ENCODE peak calls at places on chromosome 7, in eight cellular contexts. X is kidney; K is neuronal stem cell; I is lower lobe of right lung; A is naive thymus-derived CD4-positive, alpha-beta T cell; Q is GM12878; L is mucosa of descending colon; V is IMR-90. U is an unnamed sample.

GRCh38 chr7:44847509-44847919 is 373 bp downstream of the H2AZ2 start:
- DNase-seq in X (peak; percentile 96), K (no peak), I (peak; percentile 91), A (peak; percentile 93), Q (peak; percentile 51), L (peak; percentile 89), V (peak; percentile 82), U (peak; percentile 73)

GRCh38 chr7:155824195-155824915 is 12.1 kb upstream of the SHH start:
- DNase-seq in X (no peak), K (no peak), I (no peak), A (no peak), Q (no peak), L (peak; percentile 93), V (peak; percentile 23), U (no peak)

GRCh38 chr7:101941481-101942383 is 124.3 kb downstream of the CUX1 start:
- DNase-seq in X (no peak), K (no peak), I (no peak), A (no peak), Q (no peak), L (peak; percentile 77), V (peak; percentile 72), U (peak; percentile 9)

GRCh38 chr7:30179016-30179436 is 44.2 kb downstream of the MTURN start:
- DNase-seq in X (no peak), K (no peak), I (no peak), A (no peak), Q (peak; percentile 61), L (no peak), V (no peak), U (no peak)

GRCh38 chr7:95730493-95731280 is 41.7 kb upstream of the DYNC1I1 start:
- DNase-seq in X (no peak), K (no peak), I (no peak), A (no peak), Q (no peak), L (no peak), V (no peak), U (no peak)

GRCh38 chr7:16399916-16400895 is 21.1 kb downstream of the CRPPA start:
- DNase-seq in X (no peak), K (no peak), I (no peak), A (no peak), Q (no peak), L (no peak), V (peak; percentile 2), U (no peak)

GRCh38 chr7:25179325-25179724 is 49.0 kb downstream of the NPVF start:
- DNase-seq in X (no peak), K (no peak), I (no peak), A (no peak), Q (no peak), L (peak; percentile 25), V (no peak), U (no peak)

GRCh38 chr7:20647051-20647450 is 31.6 kb downstream of the ABCB5 start:
- DNase-seq in X (no peak), K (no peak), I (no peak), A (no peak), Q (no peak), L (no peak), V (no peak), U (no peak)

GRCh38 chr7:107262857-107263256 is 94.1 kb downstream of the HBP1 start:
- DNase-seq in X (no peak), K (no peak), I (no peak), A (no peak), Q (no peak), L (no peak), V (peak; percentile 6), U (no peak)

DNA sequence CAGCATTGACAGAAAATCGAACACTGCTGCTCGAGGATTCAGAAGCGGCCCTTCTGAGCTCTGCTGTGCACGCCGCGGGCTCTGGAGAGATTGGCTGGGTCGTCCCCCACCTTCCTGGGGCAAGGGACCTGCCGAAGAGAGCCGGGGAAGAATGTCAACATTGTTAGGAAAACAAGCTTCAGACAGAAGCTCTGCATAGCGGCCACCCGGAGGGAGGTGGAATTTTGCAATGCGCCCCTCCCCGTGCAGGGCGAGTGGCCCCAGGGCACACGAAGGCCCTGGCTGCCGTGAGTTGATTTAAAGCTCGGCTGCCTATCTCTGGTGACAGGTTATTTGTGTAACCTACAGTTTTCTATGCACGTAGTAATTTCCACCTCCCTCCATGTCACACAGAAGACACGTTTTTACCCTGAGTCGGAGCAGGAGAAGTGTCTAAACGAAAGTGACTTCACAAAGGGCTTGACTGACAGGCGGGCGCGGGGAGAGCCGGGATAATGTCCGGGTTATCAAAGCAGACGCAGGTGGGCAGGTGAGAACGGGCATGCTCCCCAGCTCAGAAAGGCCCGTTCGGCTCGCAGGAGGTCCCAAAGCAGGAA is 84.7 kb downstream of the PDGFA start:
- DNase-seq in X (no peak), K (no peak), I (no peak), A (no peak), Q (no peak), L (peak; percentile 48), V (no peak), U (no peak)
- H3K4me3 ChIP-seq in X (no peak overlapping the region), K (no peak overlapping the region), I (peak overlapping the region; percentile 40), A (no peak overlapping the region), Q (no peak overlapping the region), L (no peak overlapping the region), V (no peak overlapping the region), U (no peak overlapping the region)

GRCh38 chr7:47520408-47520807 is 61.5 kb downstream of the TNS3 start:
- DNase-seq in X (peak; percentile 67), K (no peak), I (no peak), A (no peak), Q (no peak), L (peak; percentile 46), V (peak; percentile 85), U (peak; percentile 82)

GRCh38 chr7:47521816-47522561 is 59.9 kb downstream of the TNS3 start:
- DNase-seq in X (peak; percentile 55), K (no peak), I (no peak), A (no peak), Q (no peak), L (no peak), V (no peak), U (no peak)

GRCh38 chr7:47525066-47525623 is 56.8 kb downstream of the TNS3 start:
- DNase-seq in X (peak; percentile 25), K (no peak), I (no peak), A (no peak), Q (no peak), L (no peak), V (no peak), U (no peak)

GRCh38 chr7:47521041-47521795 is 60.7 kb downstream of the TNS3 start:
- DNase-seq in X (peak; percentile 51), K (no peak), I (no peak), A (no peak), Q (no peak), L (no peak), V (no peak), U (no peak)

GRCh38 chr7:47523401-47523800 is 58.5 kb downstream of the TNS3 start:
- DNase-seq in X (peak; percentile 29), K (no peak), I (no peak), A (no peak), Q (no peak), L (no peak), V (no peak), U (no peak)
- H3K4me1 ChIP-seq in X (peaks cover 16% of the 10 kb centered on the region), K (peaks cover 2% of the 10 kb centered on the region), I (peaks cover 22% of the 10 kb centered on the region), A (no peaks in the 10 kb centered on the region), Q (no peaks in the 10 kb centered on the region), L (peaks cover 14% of the 10 kb centered on the region), V (peaks cover 21% of the 10 kb centered on the region), U (peaks cover 35% of the 10 kb centered on the region)

DNA sequence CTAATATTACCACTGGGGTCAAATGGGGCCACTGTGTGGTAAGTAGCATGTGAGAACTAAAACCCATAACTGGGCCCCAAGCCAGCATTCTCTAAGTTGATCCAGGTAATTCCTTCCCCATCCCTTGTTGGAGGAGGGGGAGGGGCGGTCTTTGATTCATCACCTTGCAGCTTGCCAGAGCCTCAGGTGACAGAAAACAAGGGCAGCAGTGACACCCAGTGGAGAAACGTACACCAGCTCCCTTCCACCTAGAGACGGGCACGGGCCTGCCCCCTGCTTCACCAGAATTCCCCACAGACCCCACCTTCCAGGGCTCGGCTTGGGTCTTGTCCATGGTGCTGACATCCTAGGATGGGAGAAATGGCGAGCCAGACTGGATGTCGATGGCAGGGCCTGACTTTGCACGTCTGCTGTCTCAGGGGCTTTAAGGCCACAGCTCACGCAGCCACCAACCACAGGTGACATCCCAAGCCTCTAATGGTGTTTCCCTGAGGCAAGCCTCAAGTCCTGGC is 102.0 kb downstream of the STRA8 start:
- DNase-seq in X (peak; percentile 89), K (peak; percentile 87), I (no peak), A (no peak), Q (peak; percentile 20), L (peak; percentile 89), V (peak; percentile 28), U (no peak)
- H3K4me3 ChIP-seq in X (no peak overlapping the region), K (no peak overlapping the region), I (no peak overlapping the region), A (no peak overlapping the region), Q (no peak overlapping the region), L (no peak overlapping the region), V (no peak overlapping the region), U (no peak overlapping the region)

GRCh38 chr7:137959987-137960386 is 41.9 kb downstream of the CREB3L2 start:
- DNase-seq in X (no peak), K (no peak), I (no peak), A (no peak), Q (no peak), L (no peak), V (no peak), U (no peak)

GRCh38 chr7:137962491-137962874 is 39.4 kb downstream of the CREB3L2 start:
- DNase-seq in X (no peak), K (no peak), I (no peak), A (no peak), Q (no peak), L (no peak), V (no peak), U (no peak)

GRCh38 chr7:137962875-137963507 is 38.9 kb downstream of the CREB3L2 start:
- DNase-seq in X (no peak), K (no peak), I (no peak), A (no peak), Q (no peak), L (no peak), V (no peak), U (no peak)

GRCh38 chr7:137958593-137959431 is 43.1 kb downstream of the CREB3L2 start:
- DNase-seq in X (no peak), K (no peak), I (no peak), A (no peak), Q (no peak), L (no peak), V (no peak), U (no peak)

DNA sequence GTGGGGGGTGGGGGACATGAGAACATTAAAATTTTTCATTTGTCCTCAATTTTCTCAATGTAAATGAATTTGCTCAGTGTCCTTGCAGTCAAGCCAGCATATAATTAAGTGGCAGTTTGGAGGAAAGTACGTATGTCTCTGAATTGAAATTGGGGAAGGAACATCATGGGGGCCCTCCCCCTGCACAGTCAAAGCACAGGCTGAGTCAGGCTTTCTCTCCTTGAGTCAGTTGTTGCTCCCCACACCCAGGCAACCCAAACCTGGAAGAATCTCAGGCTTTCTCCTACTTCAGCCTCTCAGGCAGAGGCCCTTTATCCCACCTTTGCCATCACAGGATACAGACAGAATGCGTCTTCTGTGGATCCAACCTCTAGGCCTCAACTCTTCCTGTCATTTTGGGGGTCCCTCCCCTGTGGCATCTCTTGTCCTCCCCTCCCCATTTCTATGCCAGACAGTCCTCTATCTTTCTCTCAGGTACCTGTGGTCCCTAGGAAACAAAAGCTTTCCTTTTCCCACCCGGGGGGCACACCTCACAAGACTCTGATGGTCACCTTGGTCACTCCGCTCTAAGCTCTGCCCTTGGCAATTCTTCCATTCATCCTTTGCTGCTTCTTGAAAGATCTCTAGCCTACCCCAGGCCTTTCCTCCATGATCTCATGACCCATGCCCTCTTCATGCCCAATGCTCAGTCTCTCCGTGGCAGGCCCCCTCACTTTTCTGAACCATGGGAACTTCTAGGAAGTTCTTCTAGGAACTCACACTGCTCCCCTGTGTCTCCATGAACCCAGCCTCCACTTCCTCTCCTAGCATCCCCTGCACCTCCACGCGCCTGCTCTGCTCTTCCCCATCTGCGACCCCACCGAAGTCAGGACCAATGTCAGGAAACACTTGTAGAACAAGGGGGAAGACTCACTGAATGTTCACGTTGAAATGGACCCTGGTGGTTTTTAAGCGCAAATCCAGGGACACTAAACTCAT is 40.4 kb downstream of the CREB3L2 start:
- DNase-seq in X (peak; percentile 68), K (no peak), I (no peak), A (no peak), Q (no peak), L (no peak), V (peak; percentile 53), U (no peak)
- H3K4me1 ChIP-seq in X (peaks cover 6% of the 10 kb centered on the region), K (peaks cover 4% of the 10 kb centered on the region), I (peaks cover 47% of the 10 kb centered on the region), A (no peaks in the 10 kb centered on the region), Q (peaks cover 30% of the 10 kb centered on the region), L (no peaks in the 10 kb centered on the region), V (peaks cover 19% of the 10 kb centered on the region), U (no peaks in the 10 kb centered on the region)

U was measured in tibial nerve.